ENCODE peak calls at places on chromosome 7, in eight cellular contexts. U, L, W, S, A, D, G and J are unnamed samples.

GRCh38 chr7:69295971-69296370 is 302.3 kb upstream of the AUTS2 start:
- DNase-seq in U (no peak), L (no peak), W (no peak), S (no peak), A (no peak), D (no peak), G (no peak), J (no peak)

GRCh38 chr7:88040694-88041093 is 106.6 kb downstream of the ADAM22 start:
- DNase-seq in U (peak; percentile 8), L (no peak), W (no peak), S (no peak), A (no peak), D (peak; percentile 44), G (no peak), J (no peak)

GRCh38 chr7:125530553-125530952 is 600.9 kb upstream of the POT1 start:
- DNase-seq in U (no peak), L (no peak), W (no peak), S (no peak), A (no peak), D (no peak), G (no peak), J (no peak)

GRCh38 chr7:30894866-30895408 is 16.7 kb upstream of the AQP1 start:
- DNase-seq in U (no peak), L (no peak), W (no peak), S (no peak), A (no peak), D (peak; percentile 10), G (no peak), J (peak; percentile 9)

GRCh38 chr7:158008267-158008666 is 579.4 kb downstream of the PTPRN2 start:
- DNase-seq in U (no peak), L (no peak), W (no peak), S (no peak), A (no peak), D (no peak), G (no peak), J (no peak)

GRCh38 chr7:152158801-152159587 is 133.5 kb downstream of the GALNT11 start:
- DNase-seq in U (no peak), L (no peak), W (no peak), S (no peak), A (no peak), D (no peak), G (no peak), J (no peak)

GRCh38 chr7:25776737-25777109 is 375.3 kb upstream of the NFE2L3 start:
- DNase-seq in U (no peak), L (no peak), W (no peak), S (no peak), A (no peak), D (no peak), G (no peak), J (no peak)

GRCh38 chr7:156640949-156641485 is 443 bp downstream of the RNF32 start:
- DNase-seq in U (peak; percentile 55), L (peak; percentile 57), W (no peak), S (no peak), A (no peak), D (peak; percentile 47), G (peak; percentile 53), J (peak; percentile 28)

GRCh38 chr7:157228864-157229422 is 90.2 kb downstream of the UBE3C start:
- DNase-seq in U (no peak), L (peak; percentile 31), W (no peak), S (no peak), A (no peak), D (peak; percentile 45), G (peak; percentile 21), J (peak; percentile 45)

GRCh38 chr7:114026486-114027089 is 107.8 kb upstream of the PPP1R3A start:
- DNase-seq in U (peak; percentile 22), L (peak; percentile 52), W (no peak), S (peak; percentile 42), A (no peak), D (peak; percentile 82), G (peak; percentile 36), J (peak; percentile 74)

GRCh38 chr7:10237306-10237705 is 736.4 kb upstream of the PHF14 start:
- DNase-seq in U (peak; percentile 2), L (no peak), W (no peak), S (no peak), A (no peak), D (peak; percentile 6), G (no peak), J (peak; percentile 53)

GRCh38 chr7:116591202-116592040 is 66.6 kb downstream of the CAV1 start:
- DNase-seq in U (peak; percentile 36), L (peak; percentile 52), W (no peak), S (peak; percentile 45), A (no peak), D (peak; percentile 74), G (no peak), J (peak; percentile 47)

GRCh38 chr7:137443616-137444015 is 100.1 kb upstream of the PTN start:
- DNase-seq in U (peak; percentile 81), L (peak; percentile 71), W (no peak), S (no peak), A (no peak), D (peak; percentile 77), G (no peak), J (peak; percentile 50)

GRCh38 chr7:68470836-68471235 is 1127.4 kb upstream of the AUTS2 start:
- DNase-seq in U (no peak), L (no peak), W (no peak), S (no peak), A (no peak), D (no peak), G (no peak), J (no peak)

GRCh38 chr7:15489383-15489782 is 72.4 kb downstream of the AGMO start:
- DNase-seq in U (no peak), L (no peak), W (no peak), S (no peak), A (no peak), D (no peak), G (no peak), J (no peak)

DNA sequence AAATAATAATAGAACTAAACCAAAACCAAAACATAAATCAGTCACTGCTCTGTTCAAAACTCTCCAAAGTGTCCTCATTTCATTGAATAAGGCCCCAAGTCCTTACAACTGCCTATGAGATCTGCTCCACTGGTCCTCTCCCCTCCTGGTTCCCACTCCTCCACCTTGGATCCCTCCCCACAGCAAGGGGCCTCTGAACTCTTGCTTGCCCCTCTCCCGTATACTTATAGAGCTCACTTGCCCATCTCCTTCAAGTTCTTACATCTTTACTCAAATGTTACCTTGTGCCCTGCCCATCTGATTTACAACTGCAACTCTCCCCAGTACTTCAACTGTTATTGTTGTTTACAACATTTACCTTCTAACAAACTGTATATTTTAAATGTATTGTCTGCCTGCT is 819 bp downstream of the POLD2 start:
- DNase-seq in U (no peak), L (no peak), W (no peak), S (no peak), A (no peak), D (no peak), G (no peak), J (no peak)
- H3K4me3 ChIP-seq in U (peak overlapping the region; percentile 77), L (peak overlapping the region; percentile 92), W (peak overlapping the region; percentile 81), S (peak overlapping the region; percentile 87), A (peak overlapping the region; percentile 70), D (peak overlapping the region; percentile 81), G (peak overlapping the region; percentile 82), J (peak overlapping the region; percentile 73)

DNA sequence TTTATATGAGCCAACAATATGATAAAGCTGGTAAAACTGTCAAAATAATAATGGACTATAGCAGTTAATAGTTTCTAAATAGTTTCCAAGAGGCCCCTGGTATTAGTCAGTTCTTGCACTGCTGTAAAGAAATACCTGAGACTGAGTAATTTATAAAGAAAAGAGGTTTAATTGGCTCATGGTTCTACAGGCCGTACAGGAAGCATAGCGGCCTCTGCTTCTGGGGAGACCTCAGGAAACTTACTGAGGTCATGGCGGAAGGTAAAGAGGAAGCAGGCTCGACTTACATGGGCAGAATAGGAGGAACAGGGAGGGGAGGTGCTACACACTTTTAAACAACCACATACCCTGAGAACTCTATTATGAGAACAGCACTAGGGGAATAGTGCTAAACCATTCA is 104.6 kb downstream of the PPP1R9A start:
- DNase-seq in U (no peak), L (no peak), W (no peak), S (no peak), A (no peak), D (peak; percentile 68), G (no peak), J (no peak)
- TF ChIP-seq CTCF in U (no peak), L (no peak), W (no peak), S (no peak), A (no peak), D (no peak), G (no peak), J (no peak)

GRCh38 chr7:81213394-81213793 is 294.5 kb upstream of the SEMA3C start:
- DNase-seq in U (no peak), L (no peak), W (no peak), S (no peak), A (no peak), D (no peak), G (no peak), J (no peak)
- H3K4me3 ChIP-seq in U (no peak overlapping the region), L (no peak overlapping the region), W (no peak overlapping the region), S (no peak overlapping the region), A (no peak overlapping the region), D (no peak overlapping the region), G (no peak overlapping the region), J (no peak overlapping the region)

DNA sequence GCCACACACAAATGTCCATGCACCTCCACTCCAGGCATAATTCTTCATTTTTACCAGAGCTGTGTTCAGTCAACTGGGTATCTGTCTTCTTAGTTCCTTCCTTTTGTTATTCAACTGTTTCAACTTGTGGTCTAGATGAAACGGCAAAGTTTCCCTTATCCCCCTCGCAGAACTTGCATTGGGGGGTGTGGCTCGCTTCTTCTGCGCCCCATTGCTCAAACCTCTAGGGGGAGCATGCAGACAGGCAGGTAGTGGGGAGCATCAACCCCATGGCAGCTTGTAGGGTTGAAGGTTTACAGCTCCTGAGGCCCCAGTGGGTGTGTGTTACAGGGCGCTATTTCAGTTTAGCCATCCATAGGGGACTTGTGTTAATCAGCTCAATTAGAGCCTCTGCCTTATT is 38.3 kb upstream of the COBL start:
- DNase-seq in U (no peak), L (no peak), W (no peak), S (no peak), A (no peak), D (no peak), G (no peak), J (no peak)
- TF ChIP-seq CTCF in U (no peak), L (no peak), W (no peak), S (peak; percentile 33), A (no peak), D (no peak), G (no peak), J (no peak)

DNA sequence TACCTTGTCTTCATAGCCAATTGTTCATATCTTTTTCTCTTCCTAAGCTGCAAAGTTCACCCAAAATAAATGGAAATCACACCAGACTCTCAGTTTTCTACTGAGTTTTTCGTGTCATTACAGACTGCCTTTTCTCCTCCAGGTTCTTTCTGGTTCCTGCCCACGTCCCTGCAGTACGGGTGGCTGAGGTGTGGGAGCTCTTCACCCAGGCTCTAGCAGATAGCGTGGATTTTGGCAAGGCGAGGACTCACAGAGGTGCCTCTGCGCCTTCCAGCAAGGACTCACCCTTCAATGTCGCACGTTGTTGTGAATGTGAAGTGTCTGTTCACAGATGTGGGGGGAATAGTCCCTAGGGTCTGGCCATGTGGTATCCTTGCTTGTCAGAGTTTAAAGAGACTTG is 71.6 kb downstream of the ABCA13 start:
- DNase-seq in U (no peak), L (no peak), W (no peak), S (no peak), A (no peak), D (no peak), G (no peak), J (no peak)
- H3K4me3 ChIP-seq in U (no peak overlapping the region), L (no peak overlapping the region), W (no peak overlapping the region), S (no peak overlapping the region), A (no peak overlapping the region), D (no peak overlapping the region), G (no peak overlapping the region), J (no peak overlapping the region)